ENCODE peak calls at places on chromosomes 6 and 20, in four cellular contexts. One of them, this sample, is unnamed.

GRCh38 chr20:39823239-39823638 is 861.1 kb downstream of the DHX35 start:
- DNase-seq in astrocyte of the spinal cord: peak; percentile 96
- DNase-seq in mucosa of descending colon: no peak
- DNase-seq in HCT116: no peak
- DNase-seq in this sample: peak; percentile 79

GRCh38 chr6:76633259-76633658 is 560.8 kb upstream of the IMPG1 start:
- DNase-seq in astrocyte of the spinal cord: no peak
- DNase-seq in HCT116: peak; percentile 12
- DNase-seq in mucosa of descending colon: no peak
- DNase-seq in this sample: no peak

GRCh38 chr6:79604583-79605037 is 26.5 kb upstream of the SH3BGRL2 start:
- DNase-seq in astrocyte of the spinal cord: peak; percentile 76
- DNase-seq in HCT116: no peak
- DNase-seq in mucosa of descending colon: peak; percentile 42
- DNase-seq in this sample: no peak

GRCh38 chr6:157434349-157435016 is 53.5 kb downstream of the ZDHHC14 start:
- DNase-seq in astrocyte of the spinal cord: no peak
- DNase-seq in mucosa of descending colon: peak; percentile 40
- DNase-seq in HCT116: no peak
- DNase-seq in this sample: peak; percentile 34

GRCh38 chr20:43446361-43446879 is 11.3 kb upstream of the SRSF6 start:
- DNase-seq in astrocyte of the spinal cord: no peak
- DNase-seq in mucosa of descending colon: no peak
- DNase-seq in HCT116: no peak
- DNase-seq in this sample: no peak

GRCh38 chr20:48612335-48612734 is 215.5 kb downstream of the PREX1 start:
- DNase-seq in astrocyte of the spinal cord: no peak
- DNase-seq in HCT116: no peak
- DNase-seq in mucosa of descending colon: no peak
- DNase-seq in this sample: no peak

GRCh38 chr20:1287787-1288569 is 21.9 kb downstream of the SNPH start:
- DNase-seq in mucosa of descending colon: no peak
- DNase-seq in HCT116: no peak
- DNase-seq in astrocyte of the spinal cord: no peak
- DNase-seq in this sample: no peak

GRCh38 chr20:36175016-36175415 is 20.5 kb downstream of the EPB41L1 start:
- DNase-seq in astrocyte of the spinal cord: no peak
- DNase-seq in HCT116: no peak
- DNase-seq in mucosa of descending colon: no peak
- DNase-seq in this sample: no peak

GRCh38 chr6:16720861-16721260 is 40.4 kb downstream of the ATXN1 start:
- DNase-seq in mucosa of descending colon: no peak
- DNase-seq in astrocyte of the spinal cord: no peak
- DNase-seq in HCT116: no peak
- DNase-seq in this sample: no peak

GRCh38 chr20:37392441-37393195 is 46.7 kb downstream of the SRC start:
- DNase-seq in HCT116: no peak
- DNase-seq in astrocyte of the spinal cord: no peak
- DNase-seq in mucosa of descending colon: no peak
- DNase-seq in this sample: no peak

GRCh38 chr20:24485981-24486380 is 16.6 kb downstream of the SYNDIG1 start:
- DNase-seq in astrocyte of the spinal cord: no peak
- DNase-seq in HCT116: no peak
- DNase-seq in mucosa of descending colon: no peak
- DNase-seq in this sample: no peak

GRCh38 chr6:157746897-157747296 is 76.1 kb upstream of the SNX9 start:
- DNase-seq in mucosa of descending colon: no peak
- DNase-seq in HCT116: no peak
- DNase-seq in astrocyte of the spinal cord: no peak
- DNase-seq in this sample: no peak

GRCh38 chr6:15674690-15675386 is 12.0 kb upstream of the DTNBP1 start:
- DNase-seq in mucosa of descending colon: no peak
- DNase-seq in HCT116: no peak
- DNase-seq in astrocyte of the spinal cord: no peak
- DNase-seq in this sample: no peak

GRCh38 chr20:11902264-11902663 is 15.4 kb upstream of the BTBD3 start:
- DNase-seq in astrocyte of the spinal cord: peak; percentile 84
- DNase-seq in mucosa of descending colon: no peak
- DNase-seq in HCT116: no peak
- DNase-seq in this sample: peak; percentile 70

GRCh38 chr6:152364846-152365245 is 272.3 kb downstream of the SYNE1 start:
- DNase-seq in HCT116: no peak
- DNase-seq in mucosa of descending colon: no peak
- DNase-seq in astrocyte of the spinal cord: no peak
- DNase-seq in this sample: no peak

GRCh38 chr6:41901882-41902519 is 6.8 kb upstream of the USP49 start:
- DNase-seq in HCT116: no peak
- DNase-seq in astrocyte of the spinal cord: no peak
- DNase-seq in mucosa of descending colon: peak; percentile 39
- DNase-seq in this sample: peak; percentile 28

GRCh38 chr6:119333707-119334295 is 15.8 kb downstream of the MAN1A1 start:
- DNase-seq in astrocyte of the spinal cord: no peak
- DNase-seq in HCT116: no peak
- DNase-seq in mucosa of descending colon: no peak
- DNase-seq in this sample: no peak

GRCh38 chr6:89117285-89118108 is at the start of gene SRSF12:
- DNase-seq in mucosa of descending colon: peak; percentile 38
- DNase-seq in astrocyte of the spinal cord: no peak
- DNase-seq in HCT116: no peak
- DNase-seq in this sample: peak; percentile 14

GRCh38 chr6:46504242-46504641 is 13.0 kb upstream of the RCAN2 start:
- DNase-seq in mucosa of descending colon: no peak
- DNase-seq in HCT116: no peak
- DNase-seq in astrocyte of the spinal cord: no peak
- DNase-seq in this sample: no peak

GRCh38 chr6:55886185-55886836 is 10.9 kb upstream of the BMP5 start:
- DNase-seq in HCT116: peak; percentile 3
- DNase-seq in mucosa of descending colon: no peak
- DNase-seq in astrocyte of the spinal cord: peak; percentile 44
- DNase-seq in this sample: peak; percentile 37

GRCh38 chr6:35202066-35202546 is 11.7 kb upstream of the SCUBE3 start:
- DNase-seq in HCT116: no peak
- DNase-seq in astrocyte of the spinal cord: no peak
- DNase-seq in mucosa of descending colon: peak; percentile 7
- DNase-seq in this sample: no peak

GRCh38 chr6:149233056-149233715 is 84.3 kb upstream of the TAB2 start:
- DNase-seq in mucosa of descending colon: no peak
- DNase-seq in HCT116: peak; percentile 95
- DNase-seq in astrocyte of the spinal cord: peak; percentile 97
- DNase-seq in this sample: peak; percentile 80

GRCh38 chr6:167755461-167755860 is 71.2 kb upstream of the AFDN start:
- DNase-seq in HCT116: no peak
- DNase-seq in astrocyte of the spinal cord: no peak
- DNase-seq in mucosa of descending colon: no peak
- DNase-seq in this sample: no peak

GRCh38 chr6:154408906-154409500 is 52.4 kb upstream of the IPCEF1 start:
- DNase-seq in mucosa of descending colon: peak; percentile 35
- DNase-seq in astrocyte of the spinal cord: peak; percentile 65
- DNase-seq in HCT116: no peak
- DNase-seq in this sample: peak; percentile 44
- TF ChIP-seq CTCF in mucosa of descending colon: no peak
- TF ChIP-seq CTCF in astrocyte of the spinal cord: peak; percentile 57
- TF ChIP-seq CTCF in HCT116: peak; percentile 13
- TF ChIP-seq CTCF in this sample: peak; percentile 42

DNA sequence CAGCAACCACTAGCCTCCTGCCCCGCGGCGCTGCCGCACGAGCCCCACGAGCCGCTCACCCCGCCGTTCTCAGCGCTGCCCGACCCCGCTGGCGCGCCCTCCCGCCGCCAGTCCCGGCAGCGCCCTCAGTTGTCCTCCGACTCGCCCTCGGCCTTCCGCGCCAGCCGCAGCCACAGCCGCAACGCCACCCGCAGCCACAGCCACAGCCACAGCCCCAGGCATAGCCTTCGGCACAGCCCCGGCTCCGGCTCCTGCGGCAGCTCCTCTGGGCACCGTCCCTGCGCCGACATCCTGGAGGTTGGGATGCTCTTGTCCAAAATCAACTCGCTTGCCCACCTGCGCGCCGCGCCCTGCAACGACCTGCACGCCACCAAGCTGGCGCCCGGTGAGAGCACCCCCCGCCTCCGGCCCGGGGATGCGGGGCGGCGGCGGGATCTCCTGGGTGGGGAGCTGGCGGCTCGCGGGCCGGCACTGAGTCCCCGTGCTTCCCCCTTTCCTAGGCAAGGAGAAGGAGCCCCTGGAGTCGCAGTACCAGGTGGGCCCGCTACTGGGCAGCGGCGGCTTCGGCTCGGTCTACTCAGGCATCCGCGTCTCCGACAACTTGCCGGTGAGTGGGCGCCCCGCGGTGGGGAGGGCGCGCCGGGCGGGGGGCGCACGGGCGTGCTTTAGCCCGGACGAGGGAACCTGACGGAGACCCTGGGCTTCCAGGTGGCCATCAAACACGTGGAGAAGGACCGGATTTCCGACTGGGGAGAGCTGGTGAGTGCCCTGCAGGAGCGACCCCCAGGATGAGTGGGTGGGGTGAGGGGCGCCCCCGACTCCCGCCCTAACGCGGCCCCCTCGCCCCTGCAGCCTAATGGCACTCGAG is 555 bp downstream of the PIM1 start:
- DNase-seq in HCT116: no peak
- DNase-seq in mucosa of descending colon: peak; percentile 50
- DNase-seq in astrocyte of the spinal cord: no peak
- DNase-seq in this sample: peak; percentile 34
- TF ChIP-seq CTCF in HCT116: peak; percentile 4
- TF ChIP-seq CTCF in mucosa of descending colon: peak; percentile 9
- TF ChIP-seq CTCF in astrocyte of the spinal cord: peak; percentile 28
- TF ChIP-seq CTCF in this sample: peak; percentile 14

GRCh38 chr6:86706449-86706848 is 230.9 kb upstream of the HTR1E start:
- DNase-seq in mucosa of descending colon: no peak
- DNase-seq in HCT116: no peak
- DNase-seq in astrocyte of the spinal cord: no peak
- DNase-seq in this sample: no peak
- TF ChIP-seq CTCF in mucosa of descending colon: no peak
- TF ChIP-seq CTCF in HCT116: no peak
- TF ChIP-seq CTCF in astrocyte of the spinal cord: no peak
- TF ChIP-seq CTCF in this sample: no peak

GRCh38 chr6:82176616-82177015 is 70.9 kb downstream of the IBTK start:
- DNase-seq in HCT116: no peak
- DNase-seq in astrocyte of the spinal cord: peak; percentile 27
- DNase-seq in mucosa of descending colon: no peak
- DNase-seq in this sample: no peak

GRCh38 chr6:82182756-82183155 is 64.8 kb downstream of the IBTK start:
- DNase-seq in astrocyte of the spinal cord: peak; percentile 35
- DNase-seq in HCT116: no peak
- DNase-seq in mucosa of descending colon: no peak
- DNase-seq in this sample: no peak

GRCh38 chr6:82179415-82179814 is 68.1 kb downstream of the IBTK start:
- DNase-seq in mucosa of descending colon: no peak
- DNase-seq in HCT116: no peak
- DNase-seq in astrocyte of the spinal cord: no peak
- DNase-seq in this sample: no peak

GRCh38 chr6:82178759-82179112 is 68.8 kb downstream of the IBTK start:
- DNase-seq in astrocyte of the spinal cord: peak; percentile 12
- DNase-seq in mucosa of descending colon: no peak
- DNase-seq in HCT116: no peak
- DNase-seq in this sample: no peak

DNA sequence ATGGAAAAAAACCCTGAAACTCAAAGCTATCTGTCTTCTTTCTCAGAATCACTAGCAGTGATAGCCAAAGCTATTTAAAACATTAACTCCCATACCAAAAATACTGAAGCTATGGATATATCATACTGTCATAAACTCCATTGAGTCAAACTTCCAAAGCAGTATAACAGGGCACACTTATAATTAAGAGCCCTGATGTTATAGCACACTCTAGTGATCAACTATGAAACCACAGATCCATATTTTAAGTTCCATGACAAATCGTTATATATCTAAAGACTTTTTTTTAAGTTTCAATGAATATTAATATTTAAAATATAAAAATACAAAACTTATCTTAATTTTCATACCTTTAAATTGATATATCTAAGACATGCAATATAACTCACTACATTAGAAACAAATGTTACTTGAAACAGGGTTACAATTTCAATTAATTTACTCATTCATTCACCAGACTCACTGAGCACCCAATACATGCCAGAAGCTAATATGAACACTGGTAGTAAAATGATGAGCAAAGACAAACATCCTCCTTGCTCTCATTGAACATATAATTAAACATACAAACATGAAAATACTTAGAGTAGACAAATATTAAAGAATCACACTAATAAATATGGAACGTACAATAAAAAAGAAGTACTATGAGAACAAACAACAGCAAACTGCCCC is 69.3 kb downstream of the IBTK start:
- DNase-seq in mucosa of descending colon: no peak
- DNase-seq in astrocyte of the spinal cord: peak; percentile 57
- DNase-seq in HCT116: no peak
- DNase-seq in this sample: peak; percentile 48
- TF ChIP-seq CTCF in mucosa of descending colon: no peak
- TF ChIP-seq CTCF in astrocyte of the spinal cord: peak; percentile 48
- TF ChIP-seq CTCF in HCT116: peak; percentile 32
- TF ChIP-seq CTCF in this sample: peak; percentile 48

GRCh38 chr6:159169193-159169555 is at the start of gene FNDC1:
- DNase-seq in HCT116: no peak
- DNase-seq in astrocyte of the spinal cord: no peak
- DNase-seq in mucosa of descending colon: peak; percentile 23
- DNase-seq in this sample: no peak
- TF ChIP-seq CTCF in HCT116: peak; percentile 25
- TF ChIP-seq CTCF in astrocyte of the spinal cord: peak; percentile 26
- TF ChIP-seq CTCF in mucosa of descending colon: no peak
- TF ChIP-seq CTCF in this sample: no peak

DNA sequence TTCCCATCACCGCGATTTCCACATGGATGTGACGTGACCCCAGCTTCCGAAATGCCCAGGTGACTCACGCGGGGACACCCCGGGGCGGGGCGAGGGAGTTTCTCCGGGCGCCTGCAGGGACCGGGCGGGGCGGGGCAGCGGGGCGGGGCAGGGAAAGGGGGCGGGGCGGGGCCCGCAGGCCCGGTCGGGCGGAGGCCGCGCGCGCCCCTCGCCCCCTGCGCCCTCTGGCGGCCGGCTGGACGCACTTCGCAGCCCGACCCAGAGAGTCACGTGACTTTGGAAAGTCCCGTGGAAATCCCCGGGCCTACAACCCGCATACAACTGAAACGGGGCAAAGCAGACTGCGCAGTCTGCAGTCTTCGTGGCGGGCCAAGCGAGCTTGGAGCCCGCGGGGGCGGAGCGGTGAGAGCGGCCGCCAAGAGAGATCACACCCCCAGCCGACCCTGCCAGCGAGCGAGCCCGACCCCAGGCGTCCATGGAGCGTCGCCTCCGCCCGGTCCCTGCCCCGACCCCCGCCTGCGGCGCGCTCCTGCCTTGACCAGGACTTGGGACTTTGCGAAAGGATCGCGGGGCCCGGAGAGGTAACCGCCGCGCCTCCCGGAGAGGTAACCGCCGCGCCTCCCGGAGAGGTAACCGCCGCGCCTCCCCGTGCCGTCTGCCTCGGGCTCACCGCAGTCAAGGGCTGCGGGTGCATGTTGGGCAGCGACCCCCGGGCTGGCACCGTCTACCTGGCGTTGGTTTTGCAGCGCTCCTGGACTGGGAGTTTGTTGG is at the start of gene TNFAIP3:
- DNase-seq in astrocyte of the spinal cord: peak; percentile 93
- DNase-seq in mucosa of descending colon: peak; percentile 95
- DNase-seq in HCT116: peak; percentile 74
- DNase-seq in this sample: peak; percentile 95
- TF ChIP-seq CTCF in astrocyte of the spinal cord: peak; percentile 71
- TF ChIP-seq CTCF in mucosa of descending colon: peak; percentile 96
- TF ChIP-seq CTCF in HCT116: peak; percentile 69
- TF ChIP-seq CTCF in this sample: peak; percentile 62

GRCh38 chr6:18528084-18528743 is 141.1 kb downstream of the RNF144B start:
- DNase-seq in astrocyte of the spinal cord: peak; percentile 19
- DNase-seq in HCT116: no peak
- DNase-seq in mucosa of descending colon: no peak
- DNase-seq in this sample: peak; percentile 6
- TF ChIP-seq CTCF in astrocyte of the spinal cord: peak; percentile 24
- TF ChIP-seq CTCF in HCT116: peak; percentile 8
- TF ChIP-seq CTCF in mucosa of descending colon: no peak
- TF ChIP-seq CTCF in this sample: no peak